ENCODE peak calls at places on chromosomes 11 and 22, in eight cellular contexts. B, H, Z, M, J, R, O and V are unnamed samples.

GRCh38 chr11:111602865-111603632 is 800 bp downstream of the SIK2 start:
- DNase-seq in J (peak; percentile 25), R (peak; percentile 45), O (no peak), M (peak; percentile 16), Z (no peak), H (no peak), B (peak; percentile 31), V (no peak)

GRCh38 chr22:39238966-39239510 is 5.7 kb downstream of the PDGFB start:
- DNase-seq in B (no peak), R (no peak), Z (no peak), H (no peak), O (no peak), M (no peak), J (no peak), V (no peak)

GRCh38 chr22:35140879-35141745 is 75.2 kb downstream of the ISX start:
- DNase-seq in O (peak; percentile 72), R (no peak), M (peak; percentile 37), B (no peak), H (no peak), J (peak; percentile 63), Z (no peak), V (no peak)

GRCh38 chr22:34776827-34777226 is 289.1 kb upstream of the ISX start:
- DNase-seq in J (no peak), Z (no peak), O (no peak), R (no peak), M (no peak), H (no peak), B (no peak), V (no peak)

GRCh38 chr11:110720646-110721283 is 8.5 kb upstream of the ARHGAP20 start:
- DNase-seq in Z (no peak), R (no peak), H (no peak), O (no peak), M (no peak), J (no peak), B (no peak), V (no peak)

GRCh38 chr11:16981651-16982194 is 32.5 kb downstream of the PLEKHA7 start:
- DNase-seq in B (no peak), M (peak; percentile 18), O (no peak), Z (peak; percentile 95), H (peak; percentile 70), J (no peak), R (peak; percentile 55), V (no peak)

GRCh38 chr11:78350646-78351165 is 66.9 kb downstream of the GAB2 start:
- DNase-seq in B (peak; percentile 43), H (no peak), J (no peak), M (no peak), Z (no peak), O (no peak), R (peak; percentile 76), V (no peak)

GRCh38 chr11:11568651-11569229 is 53.1 kb downstream of the GALNT18 start:
- DNase-seq in Z (no peak), J (no peak), H (no peak), M (no peak), B (no peak), O (no peak), R (no peak), V (no peak)

GRCh38 chr11:66766681-66767080 is 37.7 kb upstream of the SPTBN2 start:
- DNase-seq in J (no peak), H (no peak), O (no peak), Z (no peak), M (no peak), B (no peak), R (no peak), V (no peak)

GRCh38 chr11:126426820-126427749 is 71.6 kb downstream of the ST3GAL4 start:
- DNase-seq in B (no peak), H (peak; percentile 19), R (no peak), O (no peak), Z (no peak), M (peak; percentile 21), J (no peak), V (no peak)

GRCh38 chr22:37696657-37697539 is at the start of gene TRIOBP:
- DNase-seq in H (peak; percentile 94), J (peak; percentile 86), B (peak; percentile 94), Z (peak; percentile 95), O (peak; percentile 97), R (peak; percentile 93), M (peak; percentile 92), V (peak; percentile 91)

GRCh38 chr11:111378773-111379499 is at the start of gene POU2AF1:
- DNase-seq in M (peak; percentile 20), H (no peak), B (peak; percentile 32), R (peak; percentile 6), Z (no peak), J (peak; percentile 78), O (no peak), V (no peak)

GRCh38 chr11:68266936-68267880 is 4.6 kb downstream of the C11orf24 start:
- DNase-seq in B (no peak), H (no peak), Z (no peak), J (no peak), R (no peak), O (no peak), M (no peak), V (no peak)

GRCh38 chr11:2750101-2750509 is 50.3 kb upstream of the KCNQ1OT1 start:
- DNase-seq in J (no peak), Z (no peak), R (no peak), M (no peak), B (no peak), O (no peak), H (no peak), V (no peak)

DNA sequence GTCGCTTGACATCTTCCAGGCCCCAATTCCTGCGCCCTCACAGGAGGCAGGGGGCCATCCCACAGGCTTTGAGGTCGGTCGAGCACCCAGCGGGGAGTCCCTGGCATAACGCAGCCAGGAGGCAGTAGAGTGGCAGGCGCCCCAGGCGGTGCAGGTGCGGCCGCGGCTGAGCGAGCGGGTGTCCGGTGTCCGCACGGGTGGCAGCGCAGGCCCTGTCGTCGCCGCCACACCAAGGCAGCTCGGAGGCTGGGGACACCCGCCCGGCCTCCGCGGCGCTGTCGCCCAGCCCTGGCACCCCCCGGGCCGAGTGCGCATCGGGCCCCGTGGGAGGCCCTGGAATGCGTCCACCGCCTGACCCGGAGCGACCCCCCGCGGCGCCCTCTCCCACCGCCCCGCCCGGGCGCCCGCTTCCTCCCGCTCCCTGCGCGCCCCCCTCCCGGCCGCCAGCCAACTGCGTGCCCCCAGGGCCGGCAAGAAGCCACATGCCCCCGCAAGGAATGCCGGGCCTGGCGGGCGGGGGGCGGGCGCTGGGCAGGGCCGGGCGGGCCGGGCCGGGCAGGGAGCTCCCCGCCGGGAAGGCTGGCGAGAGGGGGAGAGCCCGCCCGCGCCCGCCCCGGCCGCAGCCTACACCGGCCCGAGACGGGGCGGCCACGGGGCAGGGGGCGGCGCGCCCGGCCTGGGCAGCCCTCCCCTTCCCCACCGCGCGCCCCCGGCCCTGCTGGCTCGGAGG is 33.9 kb downstream of the PRDM11 start:
- DNase-seq in R (no peak), Z (peak; percentile 93), M (peak; percentile 56), J (no peak), H (no peak), B (no peak), O (peak; percentile 70), V (no peak)
- TF ChIP-seq CTCF in R (peak; percentile 29), Z (peak; percentile 57), M (peak; percentile 54), J (no peak), H (peak; percentile 64), B (no peak), O (peak; percentile 62), V (no peak)

DNA sequence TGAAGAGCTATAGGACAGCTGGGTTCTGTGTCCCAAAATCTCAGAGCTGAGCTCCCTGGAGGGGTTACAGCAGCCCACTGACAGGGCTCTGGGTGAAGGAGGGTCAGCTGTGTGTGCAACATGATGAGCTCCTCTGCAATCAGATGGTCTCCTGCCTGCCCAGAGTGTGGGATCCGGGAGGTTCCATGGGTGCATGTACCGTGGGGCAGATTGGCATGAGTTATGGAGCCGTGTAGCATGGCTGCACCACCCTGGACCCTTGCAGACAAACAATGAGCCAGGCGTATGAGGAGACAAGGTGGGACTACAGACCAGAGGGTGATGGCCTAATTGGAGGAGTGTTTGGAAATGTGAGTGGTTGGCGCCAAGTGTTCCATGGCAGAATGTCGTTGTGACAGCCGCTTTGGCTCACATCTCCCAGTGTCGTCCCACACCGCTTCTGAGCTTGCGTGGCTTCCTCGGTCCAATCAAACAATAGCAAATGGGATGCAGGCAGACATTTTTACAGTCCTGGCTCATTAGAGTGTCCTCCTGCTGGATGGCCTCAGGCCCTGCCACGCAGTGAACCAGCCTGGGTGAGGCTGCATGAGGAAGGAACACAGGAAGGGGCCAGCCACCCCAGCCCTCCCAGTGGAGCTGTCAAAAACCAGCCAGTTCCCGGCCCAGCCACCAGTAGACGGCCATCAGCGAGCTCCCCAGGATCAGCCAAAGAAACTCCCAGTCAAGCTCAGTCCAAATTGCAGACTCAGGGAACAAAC is 1067.0 kb downstream of the BRD1 start:
- DNase-seq in Z (peak; percentile 80), H (no peak), B (peak; percentile 4), O (peak; percentile 3), J (no peak), R (no peak), M (peak; percentile 2), V (peak; percentile 13)
- TF ChIP-seq CTCF in Z (no peak), H (no peak), B (no peak), O (no peak), J (no peak), R (no peak), M (no peak), V (no peak)

DNA sequence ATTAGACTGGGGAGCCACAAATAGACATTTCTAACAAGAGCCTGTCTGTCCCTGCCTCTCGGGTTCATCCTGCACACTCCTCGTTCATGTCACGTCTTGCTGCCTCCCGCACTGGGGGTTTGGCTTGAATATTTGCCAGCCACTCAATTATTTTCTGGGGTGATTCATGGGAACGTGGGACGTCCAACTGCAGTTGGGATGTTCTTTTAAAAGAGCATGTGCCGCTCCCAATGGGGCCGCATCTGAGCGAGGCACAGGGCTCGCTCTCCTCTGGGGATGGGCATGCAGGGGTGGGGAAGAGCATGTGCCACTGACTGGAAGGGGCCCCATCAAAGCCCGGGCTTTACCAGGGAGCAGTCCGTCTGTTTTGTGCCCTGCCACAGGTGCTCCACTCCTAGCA is 43.4 kb downstream of the PARVG start:
- DNase-seq in M (no peak), J (no peak), H (no peak), R (no peak), Z (peak; percentile 73), O (no peak), B (peak; percentile 13), V (no peak)
- TF ChIP-seq CTCF in M (no peak), J (no peak), H (no peak), R (no peak), Z (no peak), O (no peak), B (no peak), V (no peak)

GRCh38 chr22:22327723-22328122 is 83.1 kb downstream of the VPREB1 start:
- DNase-seq in O (no peak), Z (no peak), H (no peak), M (no peak), J (no peak), R (no peak), B (no peak), V (no peak)
- TF ChIP-seq CTCF in O (no peak), Z (no peak), H (no peak), M (no peak), J (no peak), R (no peak), B (no peak), V (no peak)

DNA sequence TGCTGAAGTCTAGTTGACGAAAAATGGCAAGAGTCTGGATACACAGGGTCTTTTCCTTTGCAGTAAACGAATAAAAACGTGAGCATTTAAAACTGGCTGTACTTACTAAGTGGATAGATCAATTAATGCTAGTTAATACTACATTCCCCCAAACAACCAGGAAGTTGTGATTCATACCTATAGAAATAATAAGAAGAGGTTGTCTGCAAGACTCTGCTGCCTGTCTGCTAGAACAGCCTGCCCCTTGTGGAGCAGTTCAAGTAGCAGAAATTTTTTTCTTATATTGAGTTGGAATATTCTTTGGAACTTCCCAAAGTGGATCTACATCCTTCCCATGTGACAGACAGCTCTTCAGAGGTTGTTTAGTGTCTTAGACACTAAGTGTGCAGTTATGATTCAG is 86.8 kb downstream of the TEAD1 start:
- DNase-seq in J (no peak), R (peak; percentile 62), Z (no peak), M (no peak), O (no peak), B (no peak), H (no peak), V (no peak)
- TF ChIP-seq CTCF in J (no peak), R (peak; percentile 65), Z (peak; percentile 45), M (no peak), O (no peak), B (no peak), H (peak; percentile 50), V (no peak)